ENCODE peak calls at places on chromosomes 7 and 10, in nine cellular contexts. T is vagina, J is stomach, O is neural progenitor cell, B is tibial artery, Z is colonic mucosa, U is trophoblast cell, I is breast epithelium, Q is BE2C. A is an unnamed sample. For H3K9me3, the result is how much of the 10 kb centered on the place peaks cover.

GRCh38 chr7:140048989-140049338 is 13.8 kb downstream of the PARP12 start:
- DNase-seq in T (no peak), J (no peak), O (no peak), B (no peak), Z (no peak), U (no peak), I (no peak), Q (no peak), A (no peak)

GRCh38 chr10:24331457-24331856 is 122.5 kb downstream of the KIAA1217 start:
- DNase-seq in T (no peak), J (peak), O (no peak), B (no peak), Z (peak), U (peak), I (peak), Q (no peak), A (peak)

GRCh38 chr10:77637474-77637985 is at the start of gene KCNMA1:
- DNase-seq in T (no peak), J (no peak), O (peak), B (no peak), Z (no peak), U (no peak), I (no peak), Q (peak), A (no peak)

GRCh38 chr7:117212969-117213877 is 109.6 kb downstream of the WNT2 start:
- DNase-seq in T (no peak), J (peak), O (peak), B (peak), Z (peak), U (peak), I (no peak), Q (peak), A (peak)

GRCh38 chr7:75743455-75743859 is 4.7 kb upstream of the HIP1 start:
- DNase-seq in T (no peak), J (no peak), O (no peak), B (no peak), Z (no peak), U (no peak), I (no peak), Q (no peak), A (peak)

GRCh38 chr7:130838738-130839137 is 104.7 kb upstream of the KLF14 start:
- DNase-seq in T (no peak), J (no peak), O (no peak), B (no peak), Z (no peak), U (peak), I (no peak), Q (no peak), A (no peak)

GRCh38 chr7:116241296-116241695 is 31.0 kb downstream of the TES start:
- DNase-seq in T (no peak), J (no peak), O (no peak), B (no peak), Z (no peak), U (no peak), I (no peak), Q (no peak), A (no peak)

GRCh38 chr10:46536781-46537180 is 19.7 kb downstream of the GPRIN2 start:
- DNase-seq in T (no peak), J (peak), O (no peak), B (no peak), Z (no peak), U (no peak), I (no peak), Q (peak), A (peak)

GRCh38 chr7:91019686-91020385 is 244.4 kb upstream of the FZD1 start:
- DNase-seq in T (no peak), J (no peak), O (no peak), B (no peak), Z (no peak), U (no peak), I (no peak), Q (no peak), A (no peak)

GRCh38 chr10:29646238-29646902 is 11.6 kb upstream of the SVIL start:
- DNase-seq in T (no peak), J (no peak), O (peak), B (peak), Z (no peak), U (no peak), I (peak), Q (peak), A (peak)

GRCh38 chr7:85287126-85287825 is 100.4 kb upstream of the SEMA3D start:
- DNase-seq in T (no peak), J (no peak), O (no peak), B (no peak), Z (no peak), U (peak), I (no peak), Q (no peak), A (no peak)

GRCh38 chr7:116438274-116438673 is 61.3 kb upstream of the CAV2 start:
- DNase-seq in T (no peak), J (peak), O (no peak), B (no peak), Z (peak), U (no peak), I (no peak), Q (no peak), A (no peak)

GRCh38 chr10:104327745-104328635 is 10.3 kb downstream of the ITPRIP start:
- DNase-seq in T (no peak), J (no peak), O (peak), B (no peak), Z (no peak), U (peak), I (no peak), Q (no peak), A (peak)

GRCh38 chr10:34016541-34016940 is 682.1 kb upstream of the NRP1 start:
- DNase-seq in T (no peak), J (no peak), O (no peak), B (no peak), Z (no peak), U (peak), I (no peak), Q (no peak), A (no peak)

GRCh38 chr7:156127166-156128134 is 315.2 kb upstream of the SHH start:
- DNase-seq in T (peak), J (no peak), O (no peak), B (no peak), Z (no peak), U (no peak), I (no peak), Q (no peak), A (no peak)

GRCh38 chr10:31146496-31147219 is 115.0 kb upstream of the ZNF438 start:
- DNase-seq in T (peak), J (no peak), O (no peak), B (no peak), Z (no peak), U (peak), I (no peak), Q (no peak), A (peak)

GRCh38 chr10:84356951-84357350 is 28.6 kb downstream of the CCSER2 start:
- DNase-seq in T (no peak), J (no peak), O (no peak), B (no peak), Z (no peak), U (no peak), I (no peak), Q (no peak), A (no peak)

GRCh38 chr10:69757553-69758309 is 44.0 kb upstream of the COL13A1 start:
- DNase-seq in T (no peak), J (peak), O (no peak), B (peak), Z (no peak), U (no peak), I (peak), Q (peak), A (peak)

GRCh38 chr7:85479918-85480658 is 293.2 kb upstream of the SEMA3D start:
- DNase-seq in T (no peak), J (no peak), O (no peak), B (no peak), Z (no peak), U (no peak), I (no peak), Q (no peak), A (no peak)

GRCh38 chr10:110646417-110647135 is 2.4 kb downstream of the RBM20 start:
- DNase-seq in T (no peak), J (no peak), O (no peak), B (no peak), Z (no peak), U (no peak), I (no peak), Q (peak), A (no peak)

GRCh38 chr10:124254519-124254918 is 161.1 kb upstream of the CHST15 start:
- DNase-seq in T (no peak), J (no peak), O (no peak), B (no peak), Z (no peak), U (peak), I (no peak), Q (peak), A (no peak)

GRCh38 chr7:106620034-106620433 is 40.9 kb downstream of the CCDC71L start:
- DNase-seq in T (no peak), J (no peak), O (no peak), B (no peak), Z (no peak), U (no peak), I (no peak), Q (no peak), A (no peak)

GRCh38 chr10:122632031-122632430 is 67.6 kb downstream of the C10orf120 start:
- DNase-seq in T (no peak), J (no peak), O (no peak), B (peak), Z (no peak), U (no peak), I (no peak), Q (peak), A (no peak)

GRCh38 chr10:36516281-36516680 is 609.1 kb upstream of the ANKRD30A start:
- DNase-seq in T (no peak), J (no peak), O (no peak), B (no peak), Z (no peak), U (no peak), I (no peak), Q (no peak), A (no peak)

GRCh38 chr7:106864298-106865081 is 592 bp upstream of the PIK3CG start:
- DNase-seq in T (no peak), J (no peak), O (no peak), B (no peak), Z (no peak), U (no peak), I (no peak), Q (no peak), A (no peak)

GRCh38 chr7:141207661-141208060 is 133.8 kb downstream of the TMEM178B start:
- DNase-seq in T (no peak), J (no peak), O (no peak), B (no peak), Z (no peak), U (no peak), I (no peak), Q (no peak), A (no peak)

GRCh38 chr7:141213226-141213625 is 139.4 kb downstream of the TMEM178B start:
- DNase-seq in T (no peak), J (no peak), O (no peak), B (no peak), Z (no peak), U (no peak), I (no peak), Q (no peak), A (no peak)

GRCh38 chr7:141208539-141208938 is 134.7 kb downstream of the TMEM178B start:
- DNase-seq in T (no peak), J (no peak), O (no peak), B (no peak), Z (no peak), U (no peak), I (no peak), Q (no peak), A (no peak)

GRCh38 chr7:141210862-141211261 is 137.0 kb downstream of the TMEM178B start:
- DNase-seq in T (no peak), J (no peak), O (no peak), B (no peak), Z (no peak), U (no peak), I (no peak), Q (no peak), A (no peak)
- H3K4me3 ChIP-seq in T (no peak), J (no peak), O (no peak), B (no peak), Z (no peak), U (no peak), I (no peak), Q (no peak), A (no peak)

DNA sequence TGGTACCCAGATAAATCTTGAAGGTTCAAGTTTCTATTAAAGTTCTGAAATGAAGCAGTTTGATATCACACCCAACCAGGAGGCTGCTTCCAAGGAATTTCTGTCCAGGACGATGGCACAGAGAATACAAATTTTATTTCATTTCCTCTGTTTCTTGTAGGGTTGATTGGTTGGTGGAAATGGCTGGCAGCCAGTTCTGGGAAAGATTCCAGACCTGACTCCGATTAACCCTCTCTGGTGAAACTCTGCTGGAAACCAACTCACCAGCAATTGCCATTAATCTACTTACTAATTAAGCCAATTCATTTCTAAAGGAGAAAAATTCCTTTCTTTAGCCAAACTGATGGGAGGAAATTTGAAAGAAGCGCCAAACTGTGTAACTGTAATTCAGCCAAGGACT is 10.6 kb downstream of the PTF1A start:
- DNase-seq in T (no peak), J (no peak), O (peak), B (no peak), Z (no peak), U (no peak), I (no peak), Q (no peak), A (no peak)
- H3K9me3 ChIP-seq in T (under half), J (under half), O (under half), B (under half), Z (under half), U (under half), I (under half), Q (under half), A (under half)

GRCh38 chr7:3880221-3880935 is 579.3 kb downstream of the SDK1 start:
- DNase-seq in T (no peak), J (no peak), O (no peak), B (no peak), Z (no peak), U (peak), I (no peak), Q (no peak), A (no peak)

GRCh38 chr7:3882782-3883181 is 581.7 kb downstream of the SDK1 start:
- DNase-seq in T (no peak), J (no peak), O (no peak), B (no peak), Z (no peak), U (no peak), I (no peak), Q (no peak), A (no peak)

GRCh38 chr7:3887071-3887691 is 586.1 kb downstream of the SDK1 start:
- DNase-seq in T (no peak), J (no peak), O (no peak), B (no peak), Z (no peak), U (peak), I (no peak), Q (no peak), A (no peak)

GRCh38 chr7:3888096-3888495 is 587.0 kb downstream of the SDK1 start:
- DNase-seq in T (no peak), J (no peak), O (no peak), B (peak), Z (no peak), U (no peak), I (no peak), Q (no peak), A (no peak)

GRCh38 chr7:3884543-3884942 is 583.5 kb downstream of the SDK1 start:
- DNase-seq in T (no peak), J (no peak), O (no peak), B (no peak), Z (no peak), U (no peak), I (no peak), Q (no peak), A (no peak)
- H3K4me3 ChIP-seq in T (no peak), J (no peak), O (no peak), B (no peak), Z (no peak), U (no peak), I (no peak), Q (no peak), A (no peak)

GRCh38 chr7:138565071-138565450 is 105.0 kb downstream of the TRIM24 start:
- DNase-seq in T (no peak), J (no peak), O (no peak), B (no peak), Z (no peak), U (no peak), I (no peak), Q (no peak), A (no peak)

GRCh38 chr7:138565451-138566114 is 105.5 kb downstream of the TRIM24 start:
- DNase-seq in T (no peak), J (no peak), O (peak), B (no peak), Z (no peak), U (peak), I (no peak), Q (no peak), A (no peak)

GRCh38 chr7:138563808-138564207 is 103.7 kb downstream of the TRIM24 start:
- DNase-seq in T (no peak), J (no peak), O (no peak), B (no peak), Z (no peak), U (peak), I (no peak), Q (no peak), A (peak)

GRCh38 chr7:138568655-138569054 is 108.6 kb downstream of the TRIM24 start:
- DNase-seq in T (no peak), J (no peak), O (no peak), B (no peak), Z (no peak), U (no peak), I (no peak), Q (no peak), A (no peak)

DNA sequence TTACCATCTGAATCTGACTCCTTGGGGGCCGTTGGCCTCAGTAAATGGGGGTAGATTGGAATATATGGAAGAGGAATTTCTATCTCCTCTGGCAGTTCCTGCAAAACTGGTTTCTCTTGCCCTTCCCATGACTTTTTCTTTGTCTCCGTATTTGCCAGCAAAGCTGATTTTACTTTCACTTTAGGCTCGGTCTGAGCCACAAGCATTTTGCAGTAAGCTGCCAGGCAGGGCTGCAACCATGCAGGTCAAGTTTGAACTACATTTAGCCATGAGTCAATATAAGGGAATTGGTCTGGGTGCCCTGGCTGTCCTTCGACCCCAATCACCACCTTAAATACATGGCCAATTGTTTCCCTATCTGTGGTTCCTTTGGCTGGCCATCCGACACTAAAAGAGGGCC is 104.3 kb downstream of the TRIM24 start:
- DNase-seq in T (no peak), J (peak), O (no peak), B (no peak), Z (no peak), U (peak), I (no peak), Q (no peak), A (no peak)
- H3K9me3 ChIP-seq in T (under half), J (half or more), O (under half), B (under half), Z (under half), U (under half), I (half or more), Q (under half), A (under half)

DNA sequence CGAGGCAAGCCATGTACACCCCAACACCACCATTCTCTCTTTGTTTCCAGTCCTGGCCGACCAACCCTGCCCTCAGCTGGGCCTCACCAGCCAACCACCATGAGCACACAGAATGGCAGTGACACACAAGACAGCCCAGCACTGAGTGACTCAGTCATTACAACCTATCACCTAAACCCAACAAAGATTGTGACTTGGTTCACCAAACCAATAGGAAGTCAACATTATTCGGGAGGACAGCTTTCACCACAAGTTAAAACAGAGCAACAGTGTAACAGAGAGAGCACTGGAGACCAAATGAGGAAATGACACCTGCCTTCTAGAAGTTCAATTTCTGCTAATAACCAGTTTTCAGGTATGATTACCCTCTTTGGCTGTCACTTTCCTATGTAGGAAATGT is 72.1 kb downstream of the DNMBP start:
- DNase-seq in T (no peak), J (no peak), O (no peak), B (no peak), Z (no peak), U (no peak), I (no peak), Q (no peak), A (no peak)
- H3K4me3 ChIP-seq in T (no peak), J (no peak), O (no peak), B (no peak), Z (no peak), U (no peak), I (no peak), Q (no peak), A (no peak)

DNA sequence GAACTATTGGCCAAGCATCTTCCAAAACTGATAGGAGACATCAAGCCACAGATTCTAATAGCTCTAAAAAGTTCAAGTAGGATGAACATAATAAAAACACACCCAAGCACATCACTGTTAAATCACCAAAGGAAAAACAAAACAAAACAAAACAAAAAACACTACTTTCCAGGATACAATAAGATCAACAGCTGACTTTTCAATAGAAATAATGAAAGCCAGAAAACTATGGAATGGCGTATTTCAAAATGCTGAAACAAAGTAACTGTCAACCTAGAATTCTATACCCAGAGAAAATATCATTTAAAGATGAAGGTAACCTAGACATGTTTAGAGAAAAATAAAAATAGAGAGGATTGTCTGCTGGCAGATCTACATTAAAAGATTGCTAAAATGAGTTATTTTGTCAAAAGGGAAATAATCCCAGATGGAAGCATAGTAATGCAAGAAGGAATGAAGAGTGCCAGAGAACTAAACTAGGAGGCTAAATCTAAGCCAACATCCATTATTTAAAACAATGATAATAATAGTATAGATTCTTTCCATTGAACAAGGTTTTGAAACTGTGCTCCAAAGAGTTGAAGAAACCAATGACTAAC is 13.9 kb downstream of the TUBAL3 start:
- DNase-seq in T (no peak), J (no peak), O (no peak), B (no peak), Z (no peak), U (no peak), I (no peak), Q (no peak), A (no peak)
- H3K9me3 ChIP-seq in T (under half), J (under half), O (under half), B (under half), Z (under half), U (under half), I (under half), Q (under half), A (under half)

GRCh38 chr10:80468806-80469421 is 14.8 kb downstream of the TSPAN14 start:
- DNase-seq in T (no peak), J (no peak), O (no peak), B (no peak), Z (peak), U (no peak), I (no peak), Q (no peak), A (no peak)

GRCh38 chr10:80471715-80472233 is 17.7 kb downstream of the TSPAN14 start:
- DNase-seq in T (no peak), J (no peak), O (no peak), B (no peak), Z (no peak), U (peak), I (no peak), Q (no peak), A (no peak)

GRCh38 chr10:80471009-80471408 is 16.9 kb downstream of the TSPAN14 start:
- DNase-seq in T (no peak), J (no peak), O (no peak), B (no peak), Z (no peak), U (no peak), I (peak), Q (no peak), A (no peak)

GRCh38 chr10:80472234-80473095 is 18.4 kb downstream of the TSPAN14 start:
- DNase-seq in T (no peak), J (no peak), O (no peak), B (no peak), Z (no peak), U (peak), I (no peak), Q (no peak), A (no peak)

GRCh38 chr10:80470266-80470665 is 16.2 kb downstream of the TSPAN14 start:
- DNase-seq in T (no peak), J (no peak), O (no peak), B (no peak), Z (no peak), U (no peak), I (no peak), Q (no peak), A (no peak)
- H3K4me3 ChIP-seq in T (no peak), J (no peak), O (no peak), B (no peak), Z (no peak), U (no peak), I (no peak), Q (no peak), A (no peak)

A was measured in right cardiac atrium.